ENCODE peak calls at places on chromosomes 4 and X, in seven cellular contexts. O, I, T, G, E, W and S are unnamed samples.

GRCh38 chr4:1703880-1704279 is 8.2 kb downstream of the SLBP start:
- DNase-seq in O (no peak), I (no peak), T (no peak), G (no peak), E (no peak), W (no peak), S (no peak)

GRCh38 chr4:123892997-123893745 is 496.6 kb downstream of the SPRY1 start:
- DNase-seq in O (no peak), I (no peak), T (peak; percentile 62), G (peak; percentile 59), E (no peak), W (no peak), S (no peak)

GRCh38 chr4:138897818-138898226 is 117.8 kb upstream of the NOCT start:
- DNase-seq in O (no peak), I (no peak), T (peak; percentile 31), G (no peak), E (no peak), W (no peak), S (peak; percentile 55)

GRCh38 chrX:48945517-48946348 is 11.7 kb downstream of the OTUD5 start:
- DNase-seq in O (peak; percentile 60), I (no peak), T (peak; percentile 50), G (peak; percentile 74), E (no peak), W (no peak), S (peak; percentile 57)

GRCh38 chr4:566508-567295 is 9.4 kb downstream of the TMEM271 start:
- DNase-seq in O (no peak), I (no peak), T (no peak), G (no peak), E (no peak), W (no peak), S (no peak)

GRCh38 chr4:96767815-96768480 is 928.1 kb downstream of the PDHA2 start:
- DNase-seq in O (no peak), I (no peak), T (peak; percentile 2), G (no peak), E (no peak), W (no peak), S (no peak)

GRCh38 chrX:7108995-7109634 is 38.4 kb upstream of the STS start:
- DNase-seq in O (no peak), I (no peak), T (no peak), G (no peak), E (no peak), W (no peak), S (no peak)

GRCh38 chr4:38163216-38164006 is 203.2 kb downstream of the PTTG2 start:
- DNase-seq in O (no peak), I (no peak), T (peak; percentile 58), G (no peak), E (no peak), W (no peak), S (no peak)

GRCh38 chr4:8560265-8561047 is 19.7 kb upstream of the GPR78 start:
- DNase-seq in O (no peak), I (no peak), T (no peak), G (no peak), E (no peak), W (no peak), S (peak; percentile 58)

GRCh38 chrX:41692162-41692749 is 3.5 kb downstream of the GPR34 start:
- DNase-seq in O (no peak), I (no peak), T (peak; percentile 22), G (no peak), E (no peak), W (no peak), S (no peak)

GRCh38 chr4:143296397-143297067 is 40.1 kb upstream of the GAB1 start:
- DNase-seq in O (no peak), I (no peak), T (no peak), G (no peak), E (no peak), W (no peak), S (no peak)
- H3K4me1 ChIP-seq in O (no peaks in the 10 kb centered on the region), I (peaks cover 30% of the 10 kb centered on the region), T (peaks cover 6% of the 10 kb centered on the region), G (no peaks in the 10 kb centered on the region), E (peaks cover 17% of the 10 kb centered on the region), W (peaks cover 19% of the 10 kb centered on the region), S (no peaks in the 10 kb centered on the region)

GRCh38 chr4:140652601-140653000 is 83.8 kb upstream of the UCP1 start:
- DNase-seq in O (no peak), I (no peak), T (no peak), G (no peak), E (no peak), W (no peak), S (no peak)
- H3K4me1 ChIP-seq in O (no peaks in the 10 kb centered on the region), I (peaks cover 7% of the 10 kb centered on the region), T (no peaks in the 10 kb centered on the region), G (no peaks in the 10 kb centered on the region), E (peaks cover 5% of the 10 kb centered on the region), W (no peaks in the 10 kb centered on the region), S (peaks cover 7% of the 10 kb centered on the region)

DNA sequence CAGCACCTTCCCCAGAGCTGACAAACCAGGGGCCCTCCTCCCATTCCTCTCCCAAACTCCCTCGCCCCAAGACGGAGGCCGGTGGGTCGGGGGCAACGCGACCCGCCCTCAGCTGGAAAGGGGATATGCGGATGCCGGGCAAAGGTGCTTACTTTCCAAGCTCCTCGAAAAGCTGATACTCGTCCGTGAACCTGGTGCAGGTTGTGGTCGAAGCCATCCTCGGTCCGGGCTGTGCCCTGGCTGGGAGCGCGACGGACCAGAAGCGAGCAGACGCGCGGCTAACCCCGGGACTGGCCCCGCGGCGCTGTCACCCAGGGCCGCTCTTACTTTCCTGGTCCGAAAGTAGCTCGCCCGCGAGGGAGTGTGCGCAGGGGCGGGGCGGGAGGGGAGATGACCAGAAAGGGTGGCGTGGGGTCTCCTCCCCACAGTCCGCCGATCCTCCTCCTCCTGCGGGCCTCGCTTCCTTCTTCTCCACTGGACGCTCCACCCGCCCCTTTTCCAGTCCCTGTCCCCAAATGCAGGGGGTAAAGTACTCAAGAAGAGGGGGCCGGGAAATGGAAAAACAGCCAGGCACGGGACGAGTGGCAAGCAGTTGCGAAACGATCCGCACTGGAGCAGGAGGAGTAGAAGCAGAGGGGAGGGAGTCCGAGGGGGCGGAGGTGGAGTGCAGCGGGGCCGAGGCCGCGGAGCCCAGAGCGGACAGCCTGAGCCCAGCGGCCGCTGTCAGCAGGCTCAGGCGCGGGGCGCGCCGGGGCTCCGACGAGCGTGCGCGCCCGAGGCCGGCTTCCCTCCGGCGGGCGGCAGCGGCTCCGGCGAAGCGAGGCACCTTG is 471 bp downstream of the CAMK2D start:
- DNase-seq in O (no peak), I (peak; percentile 33), T (peak; percentile 86), G (peak; percentile 93), E (peak; percentile 84), W (peak; percentile 48), S (peak; percentile 85)
- H3K4me1 ChIP-seq in O (peaks cover 40% of the 10 kb centered on the region), I (peaks cover 37% of the 10 kb centered on the region), T (peaks cover 2% of the 10 kb centered on the region), G (no peaks in the 10 kb centered on the region), E (peaks cover 23% of the 10 kb centered on the region), W (peaks cover 19% of the 10 kb centered on the region), S (peaks cover 37% of the 10 kb centered on the region)

GRCh38 chr4:84159767-84160166 is 339.3 kb downstream of the NKX6-1 start:
- DNase-seq in O (no peak), I (no peak), T (no peak), G (no peak), E (no peak), W (no peak), S (peak; percentile 37)

DNA sequence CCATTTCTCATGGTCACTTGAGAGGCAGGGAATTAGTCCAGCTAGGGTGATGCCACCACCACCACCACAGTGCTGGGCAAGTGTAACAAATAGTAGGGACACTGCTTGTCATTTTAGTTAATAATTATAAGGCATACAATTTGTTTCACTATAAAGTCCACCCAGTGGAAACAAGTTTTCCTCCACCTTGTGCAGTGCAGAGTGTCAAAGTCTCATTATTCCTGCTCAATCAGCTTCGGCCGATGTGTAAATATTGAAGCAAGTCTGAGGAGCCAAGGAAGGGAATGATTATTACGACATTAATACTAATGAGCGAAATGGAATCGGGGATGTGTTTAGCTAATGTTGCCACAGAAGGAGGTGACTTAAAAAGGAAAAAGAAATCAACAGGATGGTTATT is 340.4 kb downstream of the NKX6-1 start:
- DNase-seq in O (no peak), I (no peak), T (no peak), G (no peak), E (no peak), W (no peak), S (no peak)
- H3K4me1 ChIP-seq in O (no peaks in the 10 kb centered on the region), I (no peaks in the 10 kb centered on the region), T (no peaks in the 10 kb centered on the region), G (no peaks in the 10 kb centered on the region), E (no peaks in the 10 kb centered on the region), W (no peaks in the 10 kb centered on the region), S (peaks cover 7% of the 10 kb centered on the region)

GRCh38 chrX:13994104-13994503 is 35.6 kb downstream of the GEMIN8 start:
- DNase-seq in O (no peak), I (no peak), T (no peak), G (no peak), E (no peak), W (no peak), S (no peak)

GRCh38 chrX:13994681-13995080 is 35.0 kb downstream of the GEMIN8 start:
- DNase-seq in O (no peak), I (no peak), T (no peak), G (no peak), E (no peak), W (no peak), S (no peak)

DNA sequence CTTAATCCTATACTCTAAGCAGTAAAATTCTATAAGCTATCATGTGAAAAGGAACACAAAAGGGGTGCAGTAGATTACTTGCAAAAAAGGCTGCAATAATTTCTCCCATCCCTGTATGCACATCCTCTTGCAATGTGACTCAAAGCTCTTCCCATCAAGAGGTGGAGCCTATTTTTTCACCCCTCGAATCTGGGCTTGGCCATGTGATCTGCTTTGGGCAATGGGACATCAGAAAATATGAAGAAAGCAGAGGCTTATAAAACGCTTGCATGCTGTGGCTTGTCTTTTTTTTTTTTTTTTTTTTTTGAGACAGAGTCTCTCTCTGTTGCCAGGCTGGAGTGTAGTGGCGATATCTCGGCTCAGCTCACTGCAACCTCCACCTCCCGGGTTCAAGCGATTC is 33.0 kb downstream of the GEMIN8 start:
- DNase-seq in O (no peak), I (no peak), T (no peak), G (no peak), E (no peak), W (no peak), S (no peak)
- H3K4me1 ChIP-seq in O (no peaks in the 10 kb centered on the region), I (no peaks in the 10 kb centered on the region), T (no peaks in the 10 kb centered on the region), G (no peaks in the 10 kb centered on the region), E (no peaks in the 10 kb centered on the region), W (no peaks in the 10 kb centered on the region), S (no peaks in the 10 kb centered on the region)

DNA sequence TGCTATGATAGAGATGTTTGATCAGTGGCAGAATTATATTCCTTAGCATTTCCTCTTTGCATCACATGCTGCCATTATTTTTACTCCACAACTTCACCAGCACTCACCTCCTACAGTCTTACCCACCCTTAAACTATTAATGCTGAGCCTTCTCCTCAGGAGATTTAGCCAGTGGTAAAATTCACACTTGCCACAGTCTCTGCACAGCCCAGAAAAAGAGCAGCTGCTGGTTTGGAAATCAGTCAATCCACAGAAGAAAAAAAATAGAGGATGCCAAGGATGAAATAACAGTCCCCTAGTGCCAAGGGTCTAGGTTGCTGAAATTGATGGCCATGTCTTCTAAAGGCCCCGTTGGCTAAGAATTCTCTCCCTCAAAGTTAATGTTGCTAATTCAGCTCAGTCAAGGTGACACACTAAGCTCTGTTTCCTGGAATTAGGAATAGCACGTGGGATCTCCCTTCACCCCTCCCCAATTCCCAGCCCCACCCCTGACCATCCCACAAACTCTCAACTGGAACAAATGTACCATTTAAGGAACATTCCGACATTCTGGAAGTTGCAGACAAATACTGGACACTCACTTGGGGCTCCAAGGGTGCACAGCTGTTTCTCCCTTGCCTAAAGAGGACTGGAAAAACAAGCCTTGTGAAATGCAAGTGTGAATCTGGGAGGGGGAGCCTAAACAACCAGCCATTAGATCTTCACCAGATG is 5.7 kb downstream of the ATP1B4 start:
- DNase-seq in O (no peak), I (no peak), T (no peak), G (peak; percentile 35), E (no peak), W (no peak), S (no peak)
- H3K4me1 ChIP-seq in O (no peaks in the 10 kb centered on the region), I (no peaks in the 10 kb centered on the region), T (no peaks in the 10 kb centered on the region), G (peaks cover 5% of the 10 kb centered on the region), E (no peaks in the 10 kb centered on the region), W (no peaks in the 10 kb centered on the region), S (no peaks in the 10 kb centered on the region)